ENCODE peak calls at places on chromosomes 7 and 10, in seven cellular contexts. K is Peyer's patch, B is IMR-90, V is GM12878, W is HCT116, X is A549, G is right lobe of liver. E is an unnamed sample.
A peak's percentile ranks its signal among the peaks of the same experiment; 100 is the strongest.

GRCh38 chr7:41977165-41977651 is 259.8 kb downstream of the GLI3 start:
- DNase-seq in K (no peak), B (peak; percentile 75), V (no peak), W (peak; percentile 12), X (peak; percentile 53), G (no peak), E (no peak)

GRCh38 chr10:28496017-28496416 is 36.9 kb upstream of the WAC start:
- DNase-seq in K (no peak), B (no peak), V (no peak), W (no peak), X (no peak), G (no peak), E (no peak)

GRCh38 chr10:109895095-109895818 is 28.1 kb downstream of the XPNPEP1 start:
- DNase-seq in K (no peak), B (peak; percentile 60), V (no peak), W (no peak), X (no peak), G (no peak), E (no peak)

GRCh38 chr7:111333010-111333409 is 229.3 kb downstream of the IMMP2L start:
- DNase-seq in K (no peak), B (no peak), V (no peak), W (no peak), X (no peak), G (no peak), E (no peak)

GRCh38 chr7:132368246-132368900 is 207.9 kb downstream of the PLXNA4 start:
- DNase-seq in K (peak; percentile 69), B (no peak), V (no peak), W (no peak), X (no peak), G (no peak), E (no peak)

GRCh38 chr10:14570800-14571199 is 203.9 kb downstream of the FAM107B start:
- DNase-seq in K (no peak), B (no peak), V (no peak), W (no peak), X (no peak), G (peak; percentile 57), E (no peak)

GRCh38 chr7:24926623-24927539 is 53.1 kb downstream of the OSBPL3 start:
- DNase-seq in K (no peak), B (peak; percentile 89), V (no peak), W (no peak), X (no peak), G (no peak), E (no peak)

GRCh38 chr7:123692471-123692877 is 36.8 kb downstream of the LMOD2 start:
- DNase-seq in K (no peak), B (no peak), V (no peak), W (no peak), X (no peak), G (no peak), E (no peak)

DNA sequence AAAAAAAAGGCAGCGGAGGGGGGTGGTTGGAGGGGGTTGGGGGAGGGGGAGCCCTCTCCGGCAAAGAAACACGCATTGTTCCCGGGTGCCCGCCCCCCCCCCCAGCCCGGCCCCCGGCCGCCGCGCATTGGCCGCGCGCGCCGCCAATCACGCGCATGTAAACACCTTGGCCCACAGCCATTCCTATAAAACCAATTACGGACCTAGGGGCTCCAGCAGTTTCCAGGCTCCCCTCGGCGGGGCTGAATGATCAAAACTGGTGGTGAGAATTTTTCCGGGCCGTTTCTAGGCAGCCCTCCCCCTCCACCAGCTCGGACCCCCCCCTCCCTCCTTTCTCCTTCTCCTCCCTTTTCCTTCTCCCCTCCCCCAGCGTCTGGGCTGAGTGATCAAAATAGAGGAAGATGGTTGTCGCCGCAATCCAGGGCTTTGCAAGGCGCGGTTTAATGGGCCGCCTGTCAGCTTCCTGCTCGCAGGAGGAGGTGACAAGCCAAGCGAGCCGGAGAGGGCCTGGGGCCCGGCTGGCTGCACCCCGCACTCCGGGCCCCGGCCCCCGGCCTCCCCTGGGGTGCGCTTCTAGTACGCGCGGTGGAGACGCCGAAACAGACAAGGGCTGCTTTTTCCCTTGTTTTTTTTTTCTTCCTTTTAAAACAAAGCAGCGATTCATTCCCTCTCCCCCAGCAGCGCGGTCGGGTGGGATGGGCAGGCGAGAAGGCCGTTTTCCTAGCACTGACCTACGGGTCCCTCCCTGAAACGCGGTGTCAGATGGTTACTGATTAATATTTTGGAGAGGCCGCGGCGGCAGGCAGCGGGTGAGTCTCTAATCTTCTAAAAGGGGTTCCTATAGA is 432 bp upstream of the TNRC18 start:
- DNase-seq in K (peak; percentile 95), B (peak; percentile 99), V (no peak), W (peak; percentile 99), X (peak; percentile 98), G (peak; percentile 91), E (peak; percentile 95)
- TF ChIP-seq POLR2A in K (peak; percentile 85), B (no peak), V (no peak), W (peak; percentile 15), X (no peak), G (peak; percentile 48), E (peak; percentile 43)

DNA sequence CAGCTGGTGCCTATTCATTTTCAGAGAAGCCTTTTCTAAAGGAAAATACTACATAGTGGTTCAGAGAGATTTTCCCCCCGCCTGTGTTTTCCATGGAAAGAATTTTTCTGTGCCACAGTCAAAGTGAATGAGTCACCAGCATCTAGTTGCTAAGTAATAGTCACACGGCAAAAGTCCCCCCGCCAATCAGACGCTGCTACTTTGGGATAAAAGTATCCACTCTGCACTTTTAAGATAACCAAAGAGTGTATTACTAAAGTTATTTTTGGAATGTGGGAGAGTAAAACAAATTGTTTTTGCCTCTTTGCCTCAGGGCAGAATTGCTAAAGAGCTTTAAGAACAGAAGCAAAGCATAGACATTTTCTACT is 23.5 kb downstream of the ABLIM1 start:
- DNase-seq in K (no peak), B (peak; percentile 93), V (no peak), W (peak; percentile 58), X (peak; percentile 63), G (peak; percentile 43), E (peak; percentile 54)
- H3K4me1 ChIP-seq in K (peaks cover 7% of the 10 kb centered on the region), B (peaks cover 22% of the 10 kb centered on the region), V (peaks cover 2% of the 10 kb centered on the region), W (peaks cover 39% of the 10 kb centered on the region), X (peaks cover 68% of the 10 kb centered on the region), G (peaks cover under 1% of the 10 kb centered on the region), E (peaks cover 9% of the 10 kb centered on the region)

GRCh38 chr7:127362364-127363027 is 30.0 kb downstream of the ZNF800 start:
- DNase-seq in K (no peak), B (no peak), V (no peak), W (no peak), X (no peak), G (no peak), E (no peak)

GRCh38 chr7:127367679-127368078 is 24.8 kb downstream of the ZNF800 start:
- DNase-seq in K (no peak), B (no peak), V (no peak), W (no peak), X (no peak), G (no peak), E (no peak)

GRCh38 chr7:127365164-127365956 is 27.1 kb downstream of the ZNF800 start:
- DNase-seq in K (no peak), B (no peak), V (no peak), W (no peak), X (no peak), G (no peak), E (no peak)

GRCh38 chr7:127365957-127366315 is 26.6 kb downstream of the ZNF800 start:
- DNase-seq in K (no peak), B (no peak), V (no peak), W (no peak), X (no peak), G (no peak), E (no peak)

GRCh38 chr7:127366680-127367079 is 25.8 kb downstream of the ZNF800 start:
- DNase-seq in K (no peak), B (no peak), V (no peak), W (no peak), X (no peak), G (no peak), E (no peak)
- H3K9me3 ChIP-seq in K (no peaks in the 10 kb centered on the region), B (no peaks in the 10 kb centered on the region), V (no peaks in the 10 kb centered on the region), W (no peaks in the 10 kb centered on the region), X (no peaks in the 10 kb centered on the region), G (no peaks in the 10 kb centered on the region), E (no peaks in the 10 kb centered on the region)

DNA sequence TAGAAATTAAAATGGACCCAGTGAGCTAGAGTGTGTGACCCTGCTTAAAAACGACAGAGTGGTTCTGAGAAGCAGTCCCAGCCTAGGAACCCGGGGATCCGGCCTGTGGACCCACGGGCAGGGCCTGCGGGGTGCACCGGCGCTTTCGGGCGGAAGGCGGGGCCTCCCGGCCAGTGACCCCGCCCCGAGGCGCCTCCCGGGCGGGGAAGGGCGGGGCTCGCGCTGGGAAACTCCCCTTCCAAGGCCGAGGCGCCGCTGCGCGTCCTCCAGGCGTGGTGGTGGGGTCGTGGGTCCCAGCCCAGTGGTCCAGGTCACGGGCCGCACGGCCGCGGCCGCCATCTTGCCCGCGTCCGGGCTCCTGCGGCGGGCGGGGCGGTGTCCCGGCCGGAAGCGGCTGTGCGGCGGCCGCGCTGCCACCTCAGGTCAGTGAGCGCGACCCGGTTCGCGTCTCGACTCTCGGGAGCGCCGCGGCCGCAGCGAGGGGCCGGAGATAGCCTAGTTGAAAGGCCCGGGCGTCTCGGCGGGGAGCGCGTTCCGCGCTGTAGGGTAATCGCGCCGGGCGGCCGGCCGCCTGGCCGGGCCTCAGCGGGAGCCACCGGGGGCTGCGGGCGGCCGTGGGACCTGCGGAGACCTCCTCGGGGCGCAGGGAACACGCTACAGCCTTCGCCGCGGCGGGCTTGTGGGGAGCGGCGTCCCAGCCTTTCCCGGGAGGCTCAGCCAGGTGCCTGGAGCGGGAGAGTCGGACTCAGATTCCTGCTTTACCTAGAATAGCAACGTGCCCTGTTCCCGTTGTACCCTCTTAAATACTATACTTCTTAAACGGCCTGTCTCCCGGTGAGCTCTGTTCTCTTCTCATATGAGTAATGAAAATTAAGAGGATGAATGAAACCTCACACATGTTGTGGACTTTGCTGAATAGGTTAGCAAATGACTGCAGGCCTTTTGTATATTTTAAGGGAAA is at the start of gene MIOS:
- DNase-seq in K (peak; percentile 94), B (peak; percentile 67), V (no peak), W (peak; percentile 67), X (peak; percentile 90), G (peak; percentile 93), E (peak; percentile 83)
- TF ChIP-seq POLR2A in K (no peak), B (peak; percentile 86), V (peak; percentile 89), W (peak; percentile 52), X (peak; percentile 86), G (peak; percentile 87), E (peak; percentile 56)

DNA sequence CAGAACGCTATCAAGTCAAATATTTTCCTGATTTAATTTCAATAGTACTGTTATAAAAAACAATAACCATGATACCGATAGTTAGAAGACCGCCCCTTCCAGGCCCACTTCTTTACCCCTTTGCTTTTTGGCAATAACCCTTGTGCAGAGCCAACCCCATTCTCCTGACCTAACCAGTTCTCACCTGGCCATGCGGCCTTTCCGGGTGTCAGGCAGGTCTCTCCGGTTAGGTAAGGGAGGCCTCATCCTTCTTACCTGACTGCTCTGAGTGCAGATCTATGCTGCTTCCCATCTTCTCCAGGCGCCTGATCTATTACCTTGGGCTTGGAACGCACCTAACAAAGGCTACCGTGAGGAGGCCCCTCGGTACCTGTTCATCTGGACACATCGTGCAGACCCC is 26.6 kb downstream of the ZMIZ1 start:
- DNase-seq in K (no peak), B (no peak), V (no peak), W (no peak), X (no peak), G (no peak), E (no peak)
- H3K4me1 ChIP-seq in K (peaks cover 24% of the 10 kb centered on the region), B (peaks cover 69% of the 10 kb centered on the region), V (peaks cover 40% of the 10 kb centered on the region), W (peaks cover 1% of the 10 kb centered on the region), X (peaks cover 95% of the 10 kb centered on the region), G (peaks cover 58% of the 10 kb centered on the region), E (peaks cover 54% of the 10 kb centered on the region)

GRCh38 chr10:130282492-130283233 is 146.5 kb downstream of the GLRX3 start:
- DNase-seq in K (no peak), B (no peak), V (no peak), W (no peak), X (no peak), G (no peak), E (no peak)
- H3K9me3 ChIP-seq in K (peaks cover 56% of the 10 kb centered on the region), B (peaks cover 48% of the 10 kb centered on the region), V (peaks cover 6% of the 10 kb centered on the region), W (no peaks in the 10 kb centered on the region), X (peaks cover 51% of the 10 kb centered on the region), G (peaks cover 30% of the 10 kb centered on the region), E (peaks cover 5% of the 10 kb centered on the region)

GRCh38 chr10:22475857-22476600 is 130.7 kb downstream of the SPAG6 start:
- DNase-seq in K (no peak), B (no peak), V (no peak), W (no peak), X (peak; percentile 7), G (peak; percentile 22), E (no peak)
- TF ChIP-seq POLR2A in K (no peak), B (no peak), V (no peak), W (no peak), X (no peak), G (no peak), E (no peak)